ENCODE peak calls at places on chromosome 11, in five cellular contexts. One of them, this sample, is unnamed.
A peak's percentile ranks its signal among the peaks of the same experiment; 100 is the strongest.

GRCh38 chr11:10542776-10543175 is 1.8 kb upstream of the RNF141 start:
- DNase-seq in HepG2: no peak
- DNase-seq in K562: no peak
- DNase-seq in HCT116: no peak
- DNase-seq in SK-N-SH: no peak
- DNase-seq in this sample: no peak

GRCh38 chr11:35009941-35010337 is 93.5 kb downstream of the PDHX start:
- DNase-seq in HepG2: no peak
- DNase-seq in K562: no peak
- DNase-seq in HCT116: no peak
- DNase-seq in SK-N-SH: no peak
- DNase-seq in this sample: no peak

GRCh38 chr11:95788921-95789505 is 569 bp downstream of the FAM76B start:
- DNase-seq in HepG2: peak; percentile 30
- DNase-seq in K562: peak; percentile 21
- DNase-seq in HCT116: no peak
- DNase-seq in SK-N-SH: peak; percentile 49
- DNase-seq in this sample: no peak

GRCh38 chr11:125343732-125344131 is 152.3 kb downstream of the FEZ1 start:
- DNase-seq in HepG2: no peak
- DNase-seq in K562: no peak
- DNase-seq in HCT116: no peak
- DNase-seq in SK-N-SH: no peak
- DNase-seq in this sample: no peak

GRCh38 chr11:67240575-67241389 is 25.5 kb upstream of the GRK2 start:
- DNase-seq in HepG2: peak; percentile 73
- DNase-seq in K562: peak; percentile 59
- DNase-seq in HCT116: no peak
- DNase-seq in SK-N-SH: peak; percentile 58
- DNase-seq in this sample: peak; percentile 76

GRCh38 chr11:14974021-14974698 is 2.0 kb upstream of the CALCA start:
- DNase-seq in HepG2: no peak
- DNase-seq in K562: no peak
- DNase-seq in HCT116: no peak
- DNase-seq in SK-N-SH: peak; percentile 68
- DNase-seq in this sample: no peak

GRCh38 chr11:116312560-116313340 is 460.0 kb downstream of the BUD13 start:
- DNase-seq in HepG2: no peak
- DNase-seq in K562: no peak
- DNase-seq in HCT116: no peak
- DNase-seq in SK-N-SH: peak; percentile 88
- DNase-seq in this sample: no peak

GRCh38 chr11:69425895-69426544 is 55.4 kb upstream of the LINC01488 start:
- DNase-seq in HepG2: no peak
- DNase-seq in K562: no peak
- DNase-seq in HCT116: no peak
- DNase-seq in SK-N-SH: no peak
- DNase-seq in this sample: no peak

GRCh38 chr11:2803186-2804057 is 82.2 kb downstream of the CDKN1C start:
- DNase-seq in HepG2: no peak
- DNase-seq in K562: no peak
- DNase-seq in HCT116: no peak
- DNase-seq in SK-N-SH: no peak
- DNase-seq in this sample: no peak

GRCh38 chr11:2701230-2701629 is 1.4 kb upstream of the KCNQ1OT1 start:
- DNase-seq in HepG2: peak; percentile 43
- DNase-seq in K562: no peak
- DNase-seq in HCT116: no peak
- DNase-seq in SK-N-SH: no peak
- DNase-seq in this sample: no peak

GRCh38 chr11:73576226-73576625 is 21.7 kb downstream of the FAM168A start:
- DNase-seq in HepG2: no peak
- DNase-seq in K562: no peak
- DNase-seq in HCT116: no peak
- DNase-seq in SK-N-SH: no peak
- DNase-seq in this sample: no peak

GRCh38 chr11:112173152-112173551 is 2.2 kb upstream of the BCO2 start:
- DNase-seq in HepG2: no peak
- DNase-seq in K562: no peak
- DNase-seq in HCT116: no peak
- DNase-seq in SK-N-SH: no peak
- DNase-seq in this sample: no peak

GRCh38 chr11:326842-327580 is 6.4 kb upstream of the IFITM3 start:
- DNase-seq in HepG2: peak; percentile 36
- DNase-seq in K562: peak; percentile 60
- DNase-seq in HCT116: no peak
- DNase-seq in SK-N-SH: peak; percentile 14
- DNase-seq in this sample: peak; percentile 96

GRCh38 chr11:27239305-27239942 is 123.6 kb downstream of the CCDC34 start:
- DNase-seq in HepG2: no peak
- DNase-seq in K562: no peak
- DNase-seq in HCT116: no peak
- DNase-seq in SK-N-SH: no peak
- DNase-seq in this sample: no peak

GRCh38 chr11:130427581-130428211 is 713 bp downstream of the ADAMTS8 start:
- DNase-seq in HepG2: no peak
- DNase-seq in K562: no peak
- DNase-seq in HCT116: no peak
- DNase-seq in SK-N-SH: peak; percentile 56
- DNase-seq in this sample: no peak

GRCh38 chr11:85114786-85115185 is 512.4 kb downstream of the DLG2 start:
- DNase-seq in HepG2: no peak
- DNase-seq in K562: no peak
- DNase-seq in HCT116: no peak
- DNase-seq in SK-N-SH: no peak
- DNase-seq in this sample: no peak

GRCh38 chr11:106457727-106458126 is 380.3 kb downstream of the AASDHPPT start:
- DNase-seq in HepG2: peak; percentile 10
- DNase-seq in K562: no peak
- DNase-seq in HCT116: no peak
- DNase-seq in SK-N-SH: no peak
- DNase-seq in this sample: no peak

GRCh38 chr11:131042711-131043110 is 126.4 kb upstream of the SNX19 start:
- DNase-seq in HepG2: no peak
- DNase-seq in K562: no peak
- DNase-seq in HCT116: no peak
- DNase-seq in SK-N-SH: no peak
- DNase-seq in this sample: no peak

GRCh38 chr11:79121351-79121750 is 319.5 kb downstream of the TENM4 start:
- DNase-seq in HepG2: no peak
- DNase-seq in K562: no peak
- DNase-seq in HCT116: no peak
- DNase-seq in SK-N-SH: no peak
- DNase-seq in this sample: no peak

GRCh38 chr11:36257351-36257750 is 31.9 kb downstream of the COMMD9 start:
- DNase-seq in HepG2: no peak
- DNase-seq in K562: no peak
- DNase-seq in HCT116: no peak
- DNase-seq in SK-N-SH: no peak
- DNase-seq in this sample: no peak

GRCh38 chr11:61635787-61636186 is 44.4 kb upstream of the DAGLA start:
- DNase-seq in HepG2: no peak
- DNase-seq in K562: no peak
- DNase-seq in HCT116: no peak
- DNase-seq in SK-N-SH: no peak
- DNase-seq in this sample: no peak

GRCh38 chr11:624705-625635 is at the start of gene CDHR5:
- DNase-seq in HepG2: peak; percentile 41
- DNase-seq in K562: no peak
- DNase-seq in HCT116: no peak
- DNase-seq in SK-N-SH: no peak
- DNase-seq in this sample: no peak

GRCh38 chr11:69636870-69637600 is 3.9 kb upstream of the CCND1 start:
- DNase-seq in HepG2: no peak
- DNase-seq in K562: no peak
- DNase-seq in HCT116: no peak
- DNase-seq in SK-N-SH: no peak
- DNase-seq in this sample: no peak

GRCh38 chr11:10917802-10918201 is 59.9 kb upstream of the ZBED5 start:
- DNase-seq in HepG2: no peak
- DNase-seq in K562: no peak
- DNase-seq in HCT116: no peak
- DNase-seq in SK-N-SH: no peak
- DNase-seq in this sample: no peak

GRCh38 chr11:64164392-64165312 is 1.3 kb downstream of the MACROD1 start:
- DNase-seq in HepG2: peak; percentile 13
- DNase-seq in K562: peak; percentile 24
- DNase-seq in HCT116: no peak
- DNase-seq in SK-N-SH: no peak
- DNase-seq in this sample: no peak

GRCh38 chr11:72848846-72849466 is 34.7 kb downstream of the ATG16L2 start:
- DNase-seq in HepG2: peak; percentile 29
- DNase-seq in K562: peak; percentile 60
- DNase-seq in HCT116: no peak
- DNase-seq in SK-N-SH: peak; percentile 55
- DNase-seq in this sample: no peak

GRCh38 chr11:75133976-75134375 is 16.9 kb upstream of the SLCO2B1 start:
- DNase-seq in HepG2: no peak
- DNase-seq in K562: no peak
- DNase-seq in HCT116: no peak
- DNase-seq in SK-N-SH: no peak
- DNase-seq in this sample: no peak

GRCh38 chr11:59879534-59879933 is 952 bp downstream of the OOSP3 start:
- DNase-seq in HepG2: no peak
- DNase-seq in K562: no peak
- DNase-seq in HCT116: no peak
- DNase-seq in SK-N-SH: no peak
- DNase-seq in this sample: no peak

GRCh38 chr11:114307524-114308203 is 11.5 kb downstream of the NNMT start:
- DNase-seq in HepG2: peak; percentile 23
- DNase-seq in K562: peak; percentile 32
- DNase-seq in HCT116: no peak
- DNase-seq in SK-N-SH: no peak
- DNase-seq in this sample: no peak

GRCh38 chr11:34052608-34053160 is 1.2 kb downstream of the CAPRIN1 start:
- DNase-seq in HepG2: no peak
- DNase-seq in K562: peak; percentile 26
- DNase-seq in HCT116: no peak
- DNase-seq in SK-N-SH: peak; percentile 44
- DNase-seq in this sample: no peak

GRCh38 chr11:97657852-97658251 is 1268.0 kb downstream of the JRKL start:
- DNase-seq in HepG2: no peak
- DNase-seq in K562: no peak
- DNase-seq in HCT116: no peak
- DNase-seq in SK-N-SH: no peak
- DNase-seq in this sample: no peak

DNA sequence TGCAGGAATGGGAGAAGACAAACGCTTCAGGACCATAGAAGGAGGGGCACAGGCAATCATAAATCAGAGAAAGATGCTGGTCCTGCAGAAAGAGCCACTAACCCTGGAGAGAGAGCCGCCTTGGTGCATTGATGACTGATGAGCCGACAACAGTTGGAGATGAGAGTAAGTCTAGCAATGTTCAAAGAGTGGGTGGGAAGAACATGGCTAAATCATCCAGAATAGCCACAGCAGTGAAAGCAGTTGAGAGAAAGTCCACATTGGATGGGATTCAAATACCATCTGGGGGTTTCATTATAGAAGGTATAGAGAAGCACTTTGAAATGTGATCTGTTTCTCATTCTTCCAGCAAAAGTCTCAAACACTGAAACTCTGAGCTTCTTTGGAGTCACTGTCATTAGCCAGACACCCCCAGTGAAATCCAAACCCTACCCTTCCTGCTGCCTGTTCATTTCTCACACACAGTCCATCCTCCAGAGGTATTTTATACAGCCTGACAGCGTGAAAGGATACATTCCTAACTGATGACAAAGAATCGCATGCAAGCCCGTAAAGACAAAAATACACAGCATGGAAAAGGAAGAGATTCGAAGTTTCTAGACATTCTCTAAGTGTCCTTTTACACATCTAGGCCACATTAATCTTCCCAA is 303.1 kb upstream of the MPPED2 start:
- DNase-seq in HepG2: no peak
- DNase-seq in K562: no peak
- DNase-seq in HCT116: no peak
- DNase-seq in SK-N-SH: no peak
- DNase-seq in this sample: no peak
- TF ChIP-seq SIN3A in HepG2: no peak
- TF ChIP-seq SIN3A in K562: no peak
- TF ChIP-seq SIN3A in HCT116: no peak
- TF ChIP-seq SIN3A in SK-N-SH: no peak
- TF ChIP-seq SIN3A in this sample: no peak

GRCh38 chr11:28701760-28702449 is 593.7 kb downstream of the METTL15 start:
- DNase-seq in HepG2: no peak
- DNase-seq in K562: no peak
- DNase-seq in HCT116: peak; percentile 69
- DNase-seq in SK-N-SH: no peak
- DNase-seq in this sample: no peak
- TF ChIP-seq SIN3A in HepG2: no peak
- TF ChIP-seq SIN3A in K562: no peak
- TF ChIP-seq SIN3A in HCT116: peak; percentile 48
- TF ChIP-seq SIN3A in SK-N-SH: no peak
- TF ChIP-seq SIN3A in this sample: no peak

GRCh38 chr11:128513915-128514681 is 73.3 kb downstream of the ETS1 start:
- DNase-seq in HepG2: no peak
- DNase-seq in K562: no peak
- DNase-seq in HCT116: no peak
- DNase-seq in SK-N-SH: no peak
- DNase-seq in this sample: no peak
- TF ChIP-seq SIN3A in HepG2: no peak
- TF ChIP-seq SIN3A in K562: no peak
- TF ChIP-seq SIN3A in HCT116: no peak
- TF ChIP-seq SIN3A in SK-N-SH: no peak
- TF ChIP-seq SIN3A in this sample: no peak

GRCh38 chr11:57429946-57430345 is 3.0 kb upstream of the SLC43A3 start:
- DNase-seq in HepG2: no peak
- DNase-seq in K562: no peak
- DNase-seq in HCT116: no peak
- DNase-seq in SK-N-SH: no peak
- DNase-seq in this sample: no peak

GRCh38 chr11:57432017-57432590 is 5.2 kb upstream of the SLC43A3 start:
- DNase-seq in HepG2: no peak
- DNase-seq in K562: no peak
- DNase-seq in HCT116: no peak
- DNase-seq in SK-N-SH: no peak
- DNase-seq in this sample: no peak

GRCh38 chr11:57434640-57435546 is 8.0 kb upstream of the SLC43A3 start:
- DNase-seq in HepG2: peak; percentile 94
- DNase-seq in K562: no peak
- DNase-seq in HCT116: no peak
- DNase-seq in SK-N-SH: no peak
- DNase-seq in this sample: no peak

GRCh38 chr11:57430946-57431345 is 4.0 kb upstream of the SLC43A3 start:
- DNase-seq in HepG2: no peak
- DNase-seq in K562: no peak
- DNase-seq in HCT116: no peak
- DNase-seq in SK-N-SH: no peak
- DNase-seq in this sample: no peak

GRCh38 chr11:57432714-57433163 is 5.8 kb upstream of the SLC43A3 start:
- DNase-seq in HepG2: no peak
- DNase-seq in K562: peak; percentile 74
- DNase-seq in HCT116: no peak
- DNase-seq in SK-N-SH: no peak
- DNase-seq in this sample: no peak
- TF ChIP-seq SIN3A in HepG2: no peak
- TF ChIP-seq SIN3A in K562: no peak
- TF ChIP-seq SIN3A in HCT116: no peak
- TF ChIP-seq SIN3A in SK-N-SH: no peak
- TF ChIP-seq SIN3A in this sample: no peak

GRCh38 chr11:105229257-105229656 is 89.7 kb upstream of the CARD18 start:
- DNase-seq in HepG2: no peak
- DNase-seq in K562: no peak
- DNase-seq in HCT116: no peak
- DNase-seq in SK-N-SH: no peak
- DNase-seq in this sample: no peak
- TF ChIP-seq SIN3A in HepG2: no peak
- TF ChIP-seq SIN3A in K562: no peak
- TF ChIP-seq SIN3A in HCT116: no peak
- TF ChIP-seq SIN3A in SK-N-SH: no peak
- TF ChIP-seq SIN3A in this sample: no peak

This sample was measured in GM12878.